ENCODE peak calls at places on chromosomes 13 and 19, in four cellular contexts. V is tibial nerve, T is H1, C is tibial artery. B is an unnamed sample.

GRCh38 chr19:4972509-4973230 is 3.8 kb downstream of the KDM4B start:
- DNase-seq in V (no peak), T (no peak), C (no peak), B (no peak)

GRCh38 chr19:39413269-39413902 is 917 bp downstream of the PLEKHG2 start:
- DNase-seq in V (no peak), T (no peak), C (peak; percentile 69), B (peak; percentile 83)

GRCh38 chr19:4557186-4557970 is 2.1 kb downstream of the SEMA6B start:
- DNase-seq in V (no peak), T (no peak), C (no peak), B (no peak)

GRCh38 chr13:41652735-41653361 is 195.5 kb downstream of the RGCC start:
- DNase-seq in V (no peak), T (no peak), C (no peak), B (no peak)

GRCh38 chr13:46846736-46847135 is 49.8 kb upstream of the ESD start:
- DNase-seq in V (no peak), T (no peak), C (no peak), B (no peak)

GRCh38 chr19:7979559-7979958 is 25.9 kb downstream of the ELAVL1 start:
- DNase-seq in V (no peak), T (no peak), C (no peak), B (no peak)

GRCh38 chr13:43377149-43377548 is 353.8 kb downstream of the DNAJC15 start:
- DNase-seq in V (no peak), T (no peak), C (no peak), B (peak; percentile 52)

GRCh38 chr13:50456111-50456510 is 387.4 kb downstream of the DLEU7 start:
- DNase-seq in V (no peak), T (no peak), C (no peak), B (no peak)

GRCh38 chr19:55552620-55553019 is 7.3 kb upstream of the SBK3 start:
- DNase-seq in V (no peak), T (no peak), C (no peak), B (no peak)

GRCh38 chr13:114043421-114044053 is 69.7 kb upstream of the C13orf46 start:
- DNase-seq in V (peak; percentile 49), T (no peak), C (peak; percentile 70), B (peak; percentile 71)

GRCh38 chr13:100566543-100566942 is 22.0 kb downstream of the GGACT start:
- DNase-seq in V (no peak), T (no peak), C (no peak), B (no peak)

GRCh38 chr13:29743229-29743786 is 107.1 kb downstream of the UBL3 start:
- DNase-seq in V (peak; percentile 30), T (no peak), C (peak; percentile 65), B (peak; percentile 45)

GRCh38 chr19:35436477-35437141 is 11.4 kb upstream of the FFAR2 start:
- DNase-seq in V (no peak), T (no peak), C (peak; percentile 24), B (no peak)

GRCh38 chr13:46683879-46684278 is 113.1 kb downstream of the ESD start:
- DNase-seq in V (no peak), T (no peak), C (no peak), B (no peak)

GRCh38 chr13:77810430-77810829 is 108.2 kb downstream of the EDNRB start:
- DNase-seq in V (no peak), T (no peak), C (no peak), B (no peak)

GRCh38 chr19:27392027-27392632 is 1820.8 kb downstream of the UQCRFS1 start:
- DNase-seq in V (peak; percentile 9), T (no peak), C (no peak), B (peak; percentile 3)

GRCh38 chr19:35009424-35010415 is 9.6 kb downstream of the GRAMD1A start:
- DNase-seq in V (no peak), T (no peak), C (no peak), B (no peak)

GRCh38 chr19:9917322-9917721 is 19.0 kb downstream of the OLFM2 start:
- DNase-seq in V (no peak), T (no peak), C (no peak), B (no peak)

GRCh38 chr13:27968316-27969072 is 621 bp downstream of the CDX2 start:
- DNase-seq in V (no peak), T (no peak), C (no peak), B (no peak)

GRCh38 chr13:46172531-46172991 is 9.4 kb downstream of the LCP1 start:
- DNase-seq in V (no peak), T (no peak), C (peak; percentile 26), B (no peak)

GRCh38 chr19:29591670-29592069 is 14.4 kb upstream of the POP4 start:
- DNase-seq in V (no peak), T (no peak), C (no peak), B (no peak)

GRCh38 chr19:16514383-16515019 is 18.3 kb downstream of the C19orf44 start:
- DNase-seq in V (no peak), T (no peak), C (no peak), B (no peak)

GRCh38 chr19:49677232-49677881 is at the start of gene PRMT1:
- DNase-seq in V (no peak), T (no peak), C (no peak), B (no peak)

GRCh38 chr13:43848250-43848649 is 31.3 kb downstream of the CCDC122 start:
- DNase-seq in V (no peak), T (no peak), C (no peak), B (no peak)

GRCh38 chr13:20188649-20189553 is 3.8 kb downstream of the GJB2 start:
- DNase-seq in V (no peak), T (no peak), C (no peak), B (no peak)
- TF ChIP-seq CTCF in V (no peak), T (peak; percentile 66), C (no peak), B (no peak)

GRCh38 chr19:21166436-21166835 is 24.6 kb downstream of the ZNF431 start:
- DNase-seq in V (no peak), T (no peak), C (no peak), B (no peak)
- H3K36me3 ChIP-seq in V (peaks cover 75% of the 10 kb centered on the region), T (peaks cover 14% of the 10 kb centered on the region), C (peaks cover 51% of the 10 kb centered on the region), B (peaks cover 44% of the 10 kb centered on the region)

GRCh38 chr19:13774217-13775191 is at the start of gene C19orf53:
- DNase-seq in V (peak; percentile 80), T (no peak), C (peak; percentile 90), B (peak; percentile 89)

GRCh38 chr19:13766095-13766481 is 1.8 kb downstream of the MRI1 start:
- DNase-seq in V (no peak), T (no peak), C (no peak), B (no peak)

GRCh38 chr19:13765395-13766094 is 1.2 kb downstream of the MRI1 start:
- DNase-seq in V (no peak), T (no peak), C (no peak), B (no peak)

GRCh38 chr19:13768510-13768909 is 4.2 kb downstream of the MRI1 start:
- DNase-seq in V (no peak), T (no peak), C (no peak), B (no peak)

DNA sequence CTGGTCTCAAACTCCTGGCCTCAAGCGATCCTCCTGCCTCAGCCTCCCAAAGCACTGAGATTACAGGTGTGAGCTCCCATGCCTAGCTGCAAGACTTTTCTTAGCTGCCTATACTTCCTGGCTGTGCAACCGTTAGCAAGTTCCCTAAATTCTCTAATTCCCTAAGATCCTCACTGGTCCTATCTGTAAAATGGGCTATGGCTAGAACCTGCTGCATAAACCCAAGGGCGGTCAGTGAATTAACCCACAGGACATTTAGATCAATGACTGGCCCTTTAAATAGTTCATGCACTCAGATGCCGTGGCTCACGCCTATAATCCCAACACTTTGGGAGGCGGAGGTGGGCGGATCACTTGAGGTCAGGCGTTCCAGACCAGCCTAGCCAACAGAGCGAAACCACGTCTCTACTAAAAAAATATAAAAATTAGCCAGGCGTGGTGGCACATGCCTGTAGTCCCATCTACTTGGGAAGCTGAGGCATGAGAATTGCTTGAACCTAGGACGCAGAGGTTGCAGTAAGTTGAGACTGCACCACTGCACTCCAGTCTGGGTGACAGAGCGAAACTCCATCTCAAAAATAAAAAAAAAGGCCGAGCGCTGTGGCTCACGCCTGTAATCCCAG is 4.1 kb upstream of the C19orf53 start:
- DNase-seq in V (no peak), T (no peak), C (no peak), B (no peak)
- H3K27ac ChIP-seq in V (no peak overlapping the region), T (no peak overlapping the region), C (no peak overlapping the region), B (no peak overlapping the region)

GRCh38 chr13:102399791-102400618 is 1.8 kb downstream of the FGF14 start:
- DNase-seq in V (no peak), T (no peak), C (no peak), B (peak; percentile 25)
- TF ChIP-seq CTCF in V (no peak), T (peak; percentile 1), C (no peak), B (no peak)

DNA sequence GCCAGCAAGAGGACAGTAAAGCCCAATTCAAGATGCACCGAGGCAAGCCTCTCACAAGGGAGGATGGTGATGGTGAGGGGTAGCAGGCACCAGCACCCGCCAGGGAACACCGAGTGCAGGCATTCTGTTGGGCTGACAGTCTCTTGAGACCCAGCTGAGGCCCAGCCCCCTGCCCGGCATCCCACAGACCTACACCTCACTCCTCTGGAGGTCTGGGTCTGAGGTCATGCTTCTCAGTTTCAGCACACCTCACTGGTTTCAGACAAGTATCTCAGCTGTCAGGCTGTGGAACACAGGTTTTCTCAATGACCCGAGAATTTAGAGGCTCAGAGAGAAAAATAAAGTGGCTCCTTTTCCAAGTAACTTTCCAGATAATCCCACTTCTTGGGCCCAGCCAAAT is 27.7 kb upstream of the EPHX3 start:
- DNase-seq in V (no peak), T (no peak), C (no peak), B (no peak)
- H3K36me3 ChIP-seq in V (peaks cover 99% of the 10 kb centered on the region), T (peaks cover 74% of the 10 kb centered on the region), C (peaks cover 100% of the 10 kb centered on the region), B (peaks cover 98% of the 10 kb centered on the region)

DNA sequence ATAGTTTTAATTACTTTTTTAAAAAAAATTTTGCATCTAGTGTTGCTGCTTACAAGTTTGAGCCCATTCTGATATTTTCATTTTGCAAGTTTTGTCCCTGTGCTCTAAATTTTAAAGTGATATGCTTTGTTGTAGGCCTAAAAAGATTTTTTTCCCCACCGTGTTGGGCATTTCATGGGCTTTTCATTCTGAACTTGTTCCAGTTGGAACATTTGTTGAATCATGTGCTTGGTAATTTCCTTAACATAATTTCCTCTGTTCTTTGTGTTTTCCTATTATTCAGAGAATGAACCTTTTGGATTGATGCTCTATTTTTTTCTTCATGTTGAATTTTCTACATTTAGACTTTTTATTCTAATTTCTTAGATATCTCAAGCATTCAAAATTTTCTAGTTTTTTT is 206.4 kb upstream of the SPRY2 start:
- DNase-seq in V (no peak), T (no peak), C (no peak), B (no peak)
- H3K27ac ChIP-seq in V (no peak overlapping the region), T (no peak overlapping the region), C (no peak overlapping the region), B (peak overlapping the region; percentile 69)

B was measured in left ventricle myocardium inferior.